ENCODE peak calls at places on chromosomes 13 and 19, in eight cellular contexts. Y is GDM1; I is mucosa of descending colon; U is CD8-positive, alpha-beta memory T cell; S is Peyer's patch; M is activated CD4-positive, alpha-beta T cell treated with anti-CD3 and anti-CD28 coated beads, Interleukin-2, amount 10 ng/mL, durations not matched to agents 7 days and 5 days; T is stimulated activated naive B cell treated with anti-CD40 and anti-IgM and Interleukin-4, amounts not matched to agents 10 μg/mL and 1 μg/mL and 100 μg/mL, for 72 hours; O is skeletal muscle cell. L is an unnamed sample.

GRCh38 chr19:13401388-13401787 is 104.9 kb downstream of the CACNA1A start:
- DNase-seq in Y (no peak), I (no peak), U (no peak), S (no peak), M (no peak), T (no peak), O (no peak), L (no peak)

GRCh38 chr19:30133803-30134202 is 191.8 kb downstream of the URI1 start:
- DNase-seq in Y (no peak), I (no peak), U (no peak), S (no peak), M (no peak), T (no peak), O (no peak), L (no peak)

GRCh38 chr19:54606230-54606629 is 12.8 kb downstream of the LILRA1 start:
- DNase-seq in Y (no peak), I (no peak), U (no peak), S (no peak), M (no peak), T (peak; percentile 38), O (no peak), L (no peak)

GRCh38 chr19:27962260-27962659 is 1250.7 kb downstream of the UQCRFS1 start:
- DNase-seq in Y (no peak), I (no peak), U (no peak), S (no peak), M (no peak), T (no peak), O (no peak), L (no peak)

GRCh38 chr19:927044-927706 is 1.3 kb downstream of the ARID3A start:
- DNase-seq in Y (no peak), I (no peak), U (no peak), S (peak; percentile 78), M (no peak), T (no peak), O (no peak), L (peak; percentile 76)

GRCh38 chr19:46429999-46430398 is 1.3 kb upstream of the PNMA8C start:
- DNase-seq in Y (no peak), I (no peak), U (no peak), S (no peak), M (no peak), T (no peak), O (no peak), L (no peak)

GRCh38 chr13:44812818-44813217 is 176.5 kb downstream of the NUFIP1 start:
- DNase-seq in Y (no peak), I (no peak), U (no peak), S (no peak), M (no peak), T (no peak), O (no peak), L (no peak)

GRCh38 chr19:1962674-1963073 is 21.7 kb downstream of the CSNK1G2 start:
- DNase-seq in Y (no peak), I (no peak), U (no peak), S (no peak), M (no peak), T (no peak), O (no peak), L (no peak)

GRCh38 chr13:44230736-44231135 is 142.9 kb upstream of the SERP2 start:
- DNase-seq in Y (no peak), I (no peak), U (no peak), S (no peak), M (no peak), T (no peak), O (no peak), L (no peak)

GRCh38 chr13:110015253-110015652 is 228.9 kb upstream of the IRS2 start:
- DNase-seq in Y (no peak), I (no peak), U (no peak), S (no peak), M (no peak), T (no peak), O (no peak), L (no peak)

GRCh38 chr13:70249332-70250064 is 141.2 kb upstream of the KLHL1 start:
- DNase-seq in Y (no peak), I (no peak), U (no peak), S (no peak), M (no peak), T (no peak), O (no peak), L (no peak)

GRCh38 chr13:100423375-100423774 is 165.2 kb downstream of the GGACT start:
- DNase-seq in Y (no peak), I (no peak), U (no peak), S (no peak), M (no peak), T (no peak), O (peak; percentile 25), L (no peak)

GRCh38 chr19:13036366-13036976 is 41.2 kb downstream of the NFIX start:
- DNase-seq in Y (no peak), I (peak; percentile 77), U (no peak), S (peak; percentile 90), M (no peak), T (no peak), O (no peak), L (no peak)

GRCh38 chr13:40657961-40658360 is 8.5 kb downstream of the FOXO1 start:
- DNase-seq in Y (no peak), I (no peak), U (no peak), S (no peak), M (no peak), T (no peak), O (no peak), L (no peak)

GRCh38 chr19:34732548-34733255 is 1.3 kb upstream of the ZNF181 start:
- DNase-seq in Y (no peak), I (peak; percentile 27), U (no peak), S (no peak), M (no peak), T (no peak), O (no peak), L (no peak)

GRCh38 chr13:96003304-96003703 is 49.9 kb downstream of the UGGT2 start:
- DNase-seq in Y (no peak), I (no peak), U (no peak), S (no peak), M (no peak), T (no peak), O (no peak), L (no peak)

L was measured in ecto neural progenitor cell.